ENCODE peak calls at places on chromosomes 6 and 20, in five cellular contexts. One of them, this sample, is unnamed.

GRCh38 chr20:58824843-58825242 is 25.9 kb downstream of the GNAS-AS1 start:
- DNase-seq in body of pancreas: no peak
- DNase-seq in CD4-positive, alpha-beta T cell: no peak
- DNase-seq in mesendoderm: no peak
- DNase-seq in hepatocyte: no peak
- DNase-seq in this sample: no peak

GRCh38 chr20:52003976-52004375 is 187.6 kb downstream of the ZFP64 start:
- DNase-seq in body of pancreas: no peak
- DNase-seq in hepatocyte: no peak
- DNase-seq in mesendoderm: no peak
- DNase-seq in CD4-positive, alpha-beta T cell: no peak
- DNase-seq in this sample: no peak

GRCh38 chr6:135535989-135536414 is 38.5 kb upstream of the AHI1 start:
- DNase-seq in body of pancreas: no peak
- DNase-seq in CD4-positive, alpha-beta T cell: no peak
- DNase-seq in mesendoderm: peak
- DNase-seq in hepatocyte: peak
- DNase-seq in this sample: no peak

GRCh38 chr20:59636791-59637370 is 32.5 kb downstream of the PHACTR3 start:
- DNase-seq in body of pancreas: no peak
- DNase-seq in CD4-positive, alpha-beta T cell: no peak
- DNase-seq in hepatocyte: no peak
- DNase-seq in mesendoderm: no peak
- DNase-seq in this sample: no peak

GRCh38 chr6:160523223-160523622 is 140.9 kb downstream of the LPA start:
- DNase-seq in hepatocyte: no peak
- DNase-seq in body of pancreas: no peak
- DNase-seq in mesendoderm: peak
- DNase-seq in CD4-positive, alpha-beta T cell: no peak
- DNase-seq in this sample: no peak

GRCh38 chr6:82217014-82217621 is 30.4 kb downstream of the IBTK start:
- DNase-seq in hepatocyte: no peak
- DNase-seq in CD4-positive, alpha-beta T cell: no peak
- DNase-seq in body of pancreas: no peak
- DNase-seq in mesendoderm: no peak
- DNase-seq in this sample: no peak

GRCh38 chr6:157822221-157823000 is 635 bp upstream of the SNX9 start:
- DNase-seq in body of pancreas: no peak
- DNase-seq in CD4-positive, alpha-beta T cell: peak
- DNase-seq in mesendoderm: no peak
- DNase-seq in hepatocyte: no peak
- DNase-seq in this sample: peak

GRCh38 chr20:62852841-62853240 is 8.8 kb downstream of the TCFL5 start:
- DNase-seq in hepatocyte: no peak
- DNase-seq in body of pancreas: no peak
- DNase-seq in CD4-positive, alpha-beta T cell: no peak
- DNase-seq in mesendoderm: no peak
- DNase-seq in this sample: no peak

GRCh38 chr6:160004018-160004417 is 35.1 kb downstream of the IGF2R start:
- DNase-seq in hepatocyte: no peak
- DNase-seq in mesendoderm: no peak
- DNase-seq in body of pancreas: no peak
- DNase-seq in CD4-positive, alpha-beta T cell: no peak
- DNase-seq in this sample: no peak

GRCh38 chr20:50416269-50416863 is 93.8 kb upstream of the PTPN1 start:
- DNase-seq in mesendoderm: no peak
- DNase-seq in hepatocyte: no peak
- DNase-seq in body of pancreas: peak
- DNase-seq in CD4-positive, alpha-beta T cell: no peak
- DNase-seq in this sample: peak

GRCh38 chr6:165183496-165184140 is 125.8 kb downstream of the C6orf118 start:
- DNase-seq in hepatocyte: no peak
- DNase-seq in CD4-positive, alpha-beta T cell: no peak
- DNase-seq in mesendoderm: no peak
- DNase-seq in body of pancreas: no peak
- DNase-seq in this sample: no peak
- H3K27ac ChIP-seq in hepatocyte: no peak
- H3K27ac ChIP-seq in CD4-positive, alpha-beta T cell: no peak
- H3K27ac ChIP-seq in mesendoderm: no peak
- H3K27ac ChIP-seq in body of pancreas: no peak
- H3K27ac ChIP-seq in this sample: no peak

GRCh38 chr6:104633125-104633524 is 226.6 kb downstream of the HACE1 start:
- DNase-seq in hepatocyte: no peak
- DNase-seq in mesendoderm: no peak
- DNase-seq in body of pancreas: no peak
- DNase-seq in CD4-positive, alpha-beta T cell: no peak
- DNase-seq in this sample: no peak
- H3K27ac ChIP-seq in hepatocyte: no peak
- H3K27ac ChIP-seq in mesendoderm: no peak
- H3K27ac ChIP-seq in body of pancreas: no peak
- H3K27ac ChIP-seq in CD4-positive, alpha-beta T cell: no peak
- H3K27ac ChIP-seq in this sample: no peak

GRCh38 chr6:43188426-43188825 is 6.4 kb downstream of the CUL9 start:
- DNase-seq in body of pancreas: no peak
- DNase-seq in mesendoderm: no peak
- DNase-seq in CD4-positive, alpha-beta T cell: no peak
- DNase-seq in hepatocyte: no peak
- DNase-seq in this sample: no peak
- H3K27ac ChIP-seq in body of pancreas: no peak
- H3K27ac ChIP-seq in mesendoderm: no peak
- H3K27ac ChIP-seq in CD4-positive, alpha-beta T cell: no peak
- H3K27ac ChIP-seq in hepatocyte: no peak
- H3K27ac ChIP-seq in this sample: no peak

GRCh38 chr6:89830385-89830809 is 717 bp downstream of the CASP8AP2 start:
- DNase-seq in hepatocyte: no peak
- DNase-seq in CD4-positive, alpha-beta T cell: no peak
- DNase-seq in body of pancreas: no peak
- DNase-seq in mesendoderm: peak
- DNase-seq in this sample: no peak
- H3K27ac ChIP-seq in hepatocyte: peak
- H3K27ac ChIP-seq in CD4-positive, alpha-beta T cell: peak
- H3K27ac ChIP-seq in body of pancreas: peak
- H3K27ac ChIP-seq in mesendoderm: no peak
- H3K27ac ChIP-seq in this sample: peak

DNA sequence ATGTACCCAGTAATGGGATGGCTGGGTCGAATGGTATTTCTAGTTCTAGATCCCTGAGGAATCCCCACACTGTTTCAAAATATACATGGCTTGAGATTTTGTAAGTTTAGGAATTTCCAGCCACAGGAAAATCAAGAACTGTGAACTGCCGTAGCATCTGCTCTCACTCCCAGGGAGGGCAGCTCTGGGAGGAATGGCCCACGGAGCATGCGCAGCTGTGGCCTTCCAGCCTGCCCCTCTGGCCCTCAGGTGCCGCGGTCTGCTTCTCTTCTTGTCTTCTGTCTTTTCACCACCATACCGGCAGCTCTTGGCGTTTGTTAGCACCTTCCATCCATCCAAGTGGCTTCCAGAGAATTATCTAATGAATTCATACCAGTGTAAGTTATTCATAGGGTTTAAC is 19.9 kb upstream of the EXOC2 start:
- DNase-seq in CD4-positive, alpha-beta T cell: no peak
- DNase-seq in mesendoderm: no peak
- DNase-seq in body of pancreas: peak
- DNase-seq in hepatocyte: no peak
- DNase-seq in this sample: no peak
- H3K27ac ChIP-seq in CD4-positive, alpha-beta T cell: no peak
- H3K27ac ChIP-seq in mesendoderm: no peak
- H3K27ac ChIP-seq in body of pancreas: no peak
- H3K27ac ChIP-seq in hepatocyte: no peak
- H3K27ac ChIP-seq in this sample: no peak

This sample was measured in psoas muscle.